ENCODE peak calls at places on chromosomes 5 and 9, in four cellular contexts. G is SJSA1; C is RPMI7951; O is CD8-positive, alpha-beta T cell. X is an unnamed sample.

GRCh38 chr5:170070556-170071412 is 34.9 kb upstream of the FOXI1 start:
- DNase-seq in G (peak; percentile 36), C (no peak), O (peak; percentile 16), X (peak; percentile 27)

GRCh38 chr5:57468481-57469165 is 14.0 kb downstream of the ACTBL2 start:
- DNase-seq in O (no peak), C (peak; percentile 44), G (no peak), X (no peak)

GRCh38 chr5:111584651-111585050 is 72.3 kb upstream of the STARD4 start:
- DNase-seq in C (peak; percentile 79), O (peak; percentile 11), G (no peak), X (no peak)

GRCh38 chr5:163347671-163348070 is 89.7 kb upstream of the CCNG1 start:
- DNase-seq in G (peak; percentile 34), O (peak; percentile 37), C (peak; percentile 44), X (peak; percentile 76)

GRCh38 chr9:131593255-131593820 is 48.0 kb downstream of the PRRT1B start:
- DNase-seq in G (no peak), O (no peak), C (peak; percentile 11), X (peak; percentile 66)

GRCh38 chr9:127452481-127453092 is 1.3 kb downstream of the LRSAM1 start:
- DNase-seq in G (no peak), O (no peak), C (peak; percentile 32), X (peak; percentile 42)

GRCh38 chr9:129483467-129484324 is 137.2 kb downstream of the C9orf50 start:
- DNase-seq in O (peak; percentile 45), C (peak; percentile 67), G (peak; percentile 70), X (peak; percentile 82)

GRCh38 chr5:961002-961710 is 47.4 kb upstream of the NKD2 start:
- DNase-seq in O (no peak), C (no peak), G (no peak), X (no peak)

GRCh38 chr5:126484248-126484647 is 61.0 kb downstream of the GRAMD2B start:
- DNase-seq in C (no peak), O (no peak), G (no peak), X (no peak)

GRCh38 chr5:62560786-62561185 is 17.8 kb upstream of the LRRC70 start:
- DNase-seq in O (no peak), C (no peak), G (no peak), X (no peak)

GRCh38 chr9:36191290-36191645 is 547 bp downstream of the CLTA start:
- DNase-seq in G (no peak), O (peak; percentile 56), C (peak; percentile 21), X (no peak)

GRCh38 chr5:33472805-33473409 is 32.1 kb downstream of the TARS1 start:
- DNase-seq in G (no peak), O (no peak), C (no peak), X (no peak)

GRCh38 chr9:91948423-91949292 is 1.4 kb downstream of the ROR2 start:
- DNase-seq in O (no peak), C (no peak), G (peak; percentile 18), X (no peak)

GRCh38 chr9:126838895-126839294 is 21.5 kb upstream of the ZBTB34 start:
- DNase-seq in O (no peak), C (no peak), G (no peak), X (no peak)

GRCh38 chr5:101717729-101718128 is 578.4 kb downstream of the SLCO4C1 start:
- DNase-seq in C (no peak), G (no peak), O (no peak), X (peak; percentile 3)

GRCh38 chr5:61728287-61728686 is 396.2 kb downstream of the ZSWIM6 start:
- DNase-seq in G (no peak), O (no peak), C (no peak), X (no peak)

GRCh38 chr9:34572092-34572491 is 17.4 kb downstream of the CNTFR start:
- DNase-seq in C (no peak), G (no peak), O (no peak), X (no peak)

GRCh38 chr9:136013116-136013515 is 51.9 kb upstream of the UBAC1 start:
- DNase-seq in O (no peak), G (no peak), C (no peak), X (no peak)

GRCh38 chr5:54825005-54825404 is 160.4 kb downstream of the ESM1 start:
- DNase-seq in C (no peak), O (no peak), G (no peak), X (peak; percentile 42)

GRCh38 chr9:96381696-96382095 is 1.8 kb downstream of the SLC35D2 start:
- DNase-seq in G (no peak), C (no peak), O (no peak), X (no peak)

GRCh38 chr9:132651259-132651658 is 18.5 kb downstream of the DDX31 start:
- DNase-seq in O (no peak), C (peak; percentile 86), G (peak; percentile 71), X (peak; percentile 64)

GRCh38 chr9:131885144-131885609 is 145.3 kb upstream of the RAPGEF1 start:
- DNase-seq in O (no peak), C (peak; percentile 58), G (no peak), X (no peak)

GRCh38 chr5:178532666-178533065 is 57.5 kb downstream of the COL23A1 start:
- DNase-seq in O (no peak), C (no peak), G (no peak), X (no peak)

GRCh38 chr9:99436636-99437035 is 214.6 kb downstream of the SEC61B start:
- DNase-seq in C (no peak), G (no peak), O (no peak), X (no peak)

GRCh38 chr9:115291841-115292240 is 173.9 kb upstream of the TNC start:
- DNase-seq in O (no peak), G (peak; percentile 44), C (no peak), X (no peak)

GRCh38 chr9:134863941-134864820 is 16.4 kb upstream of the FCN2 start:
- DNase-seq in G (no peak), O (no peak), C (peak; percentile 76), X (peak; percentile 68)

GRCh38 chr9:31699836-31700235 is 684.6 kb upstream of the ACO1 start:
- DNase-seq in C (no peak), O (no peak), G (no peak), X (no peak)

GRCh38 chr5:41681820-41682219 is 171.4 kb upstream of the PLCXD3 start:
- DNase-seq in C (no peak), G (no peak), O (no peak), X (no peak)

GRCh38 chr5:1174122-1174936 is 27.1 kb upstream of the SLC6A19 start:
- DNase-seq in O (peak; percentile 37), C (peak; percentile 89), G (peak; percentile 87), X (peak; percentile 72)

GRCh38 chr5:105350406-105351140 is 1788.0 kb upstream of the NUDT12 start:
- DNase-seq in O (no peak), G (no peak), C (no peak), X (peak; percentile 6)

GRCh38 chr5:141412853-141413539 is at the start of gene PCDHGA10:
- DNase-seq in C (peak; percentile 25), O (peak; percentile 58), G (peak; percentile 37), X (peak; percentile 83)

GRCh38 chr5:149284501-149284900 is 12.8 kb downstream of the AFAP1L1 start:
- DNase-seq in G (no peak), C (no peak), O (no peak), X (peak; percentile 74)

GRCh38 chr9:106929471-106930198 is 66.7 kb downstream of the ZNF462 start:
- DNase-seq in G (no peak), O (no peak), C (no peak), X (no peak)

GRCh38 chr9:135989157-135989556 is 28.0 kb upstream of the UBAC1 start:
- DNase-seq in G (no peak), O (no peak), C (no peak), X (no peak)

X was measured in myocyte.